ENCODE peak calls at places on chromosomes 12 and 14, in eight cellular contexts. One of them, this sample, is unnamed.

GRCh38 chr12:78210894-78211302 is 380.2 kb downstream of the NAV3 start:
- DNase-seq in AML-193: no peak
- DNase-seq in NB4: peak
- DNase-seq in sigmoid colon: no peak
- DNase-seq in RCC 7860: peak
- DNase-seq in ovary: no peak
- DNase-seq in SHP77: peak
- DNase-seq in AG04450: no peak
- DNase-seq in this sample: peak

GRCh38 chr12:93626160-93626559 is 51.0 kb upstream of the CRADD start:
- DNase-seq in AML-193: no peak
- DNase-seq in NB4: no peak
- DNase-seq in sigmoid colon: no peak
- DNase-seq in RCC 7860: no peak
- DNase-seq in ovary: no peak
- DNase-seq in SHP77: no peak
- DNase-seq in AG04450: no peak
- DNase-seq in this sample: no peak

GRCh38 chr12:19694627-19695026 is 255.3 kb downstream of the AEBP2 start:
- DNase-seq in AML-193: peak
- DNase-seq in NB4: peak
- DNase-seq in sigmoid colon: no peak
- DNase-seq in RCC 7860: no peak
- DNase-seq in ovary: no peak
- DNase-seq in SHP77: no peak
- DNase-seq in AG04450: no peak
- DNase-seq in this sample: no peak

GRCh38 chr14:50067723-50068495 is 48.5 kb downstream of the VCPKMT start:
- DNase-seq in AML-193: no peak
- DNase-seq in NB4: no peak
- DNase-seq in sigmoid colon: no peak
- DNase-seq in RCC 7860: peak
- DNase-seq in ovary: no peak
- DNase-seq in SHP77: peak
- DNase-seq in AG04450: no peak
- DNase-seq in this sample: no peak

GRCh38 chr12:127445583-127445982 is 821.4 kb upstream of the TMEM132C start:
- DNase-seq in AML-193: no peak
- DNase-seq in NB4: no peak
- DNase-seq in sigmoid colon: no peak
- DNase-seq in RCC 7860: no peak
- DNase-seq in ovary: no peak
- DNase-seq in SHP77: no peak
- DNase-seq in AG04450: no peak
- DNase-seq in this sample: no peak

GRCh38 chr12:4386756-4387155 is 7.2 kb upstream of the FGF23 start:
- DNase-seq in AML-193: no peak
- DNase-seq in NB4: no peak
- DNase-seq in sigmoid colon: no peak
- DNase-seq in RCC 7860: no peak
- DNase-seq in ovary: no peak
- DNase-seq in SHP77: no peak
- DNase-seq in AG04450: no peak
- DNase-seq in this sample: no peak

GRCh38 chr12:117468016-117468415 is 106.6 kb upstream of the NOS1 start:
- DNase-seq in AML-193: no peak
- DNase-seq in NB4: no peak
- DNase-seq in sigmoid colon: no peak
- DNase-seq in RCC 7860: no peak
- DNase-seq in ovary: no peak
- DNase-seq in SHP77: no peak
- DNase-seq in AG04450: no peak
- DNase-seq in this sample: no peak

GRCh38 chr12:64826234-64826633 is 1.8 kb downstream of the TBC1D30 start:
- DNase-seq in AML-193: no peak
- DNase-seq in NB4: peak
- DNase-seq in sigmoid colon: no peak
- DNase-seq in RCC 7860: no peak
- DNase-seq in ovary: peak
- DNase-seq in SHP77: peak
- DNase-seq in AG04450: no peak
- DNase-seq in this sample: no peak

GRCh38 chr14:104844306-104845032 is 20.6 kb upstream of the CEP170B start:
- DNase-seq in AML-193: no peak
- DNase-seq in NB4: no peak
- DNase-seq in sigmoid colon: peak
- DNase-seq in RCC 7860: no peak
- DNase-seq in ovary: no peak
- DNase-seq in SHP77: no peak
- DNase-seq in AG04450: no peak
- DNase-seq in this sample: no peak

GRCh38 chr14:61638595-61639391 is 56.5 kb upstream of the HIF1A start:
- DNase-seq in AML-193: no peak
- DNase-seq in NB4: no peak
- DNase-seq in sigmoid colon: no peak
- DNase-seq in RCC 7860: no peak
- DNase-seq in ovary: no peak
- DNase-seq in SHP77: no peak
- DNase-seq in AG04450: no peak
- DNase-seq in this sample: no peak

GRCh38 chr12:54417712-54418440 is 1.2 kb downstream of the ITGA5 start:
- DNase-seq in AML-193: no peak
- DNase-seq in NB4: peak
- DNase-seq in sigmoid colon: peak
- DNase-seq in RCC 7860: no peak
- DNase-seq in ovary: peak
- DNase-seq in SHP77: no peak
- DNase-seq in AG04450: no peak
- DNase-seq in this sample: no peak

GRCh38 chr12:47236109-47236714 is 156.5 kb upstream of the AMIGO2 start:
- DNase-seq in AML-193: no peak
- DNase-seq in NB4: no peak
- DNase-seq in sigmoid colon: no peak
- DNase-seq in RCC 7860: peak
- DNase-seq in ovary: no peak
- DNase-seq in SHP77: no peak
- DNase-seq in AG04450: peak
- DNase-seq in this sample: no peak

GRCh38 chr12:108690799-108691153 is 40.5 kb downstream of the CORO1C start:
- DNase-seq in AML-193: no peak
- DNase-seq in NB4: no peak
- DNase-seq in sigmoid colon: no peak
- DNase-seq in RCC 7860: no peak
- DNase-seq in ovary: no peak
- DNase-seq in SHP77: no peak
- DNase-seq in AG04450: no peak
- DNase-seq in this sample: no peak